ENCODE peak calls at places on chromosomes 6 and 20, in seven cellular contexts. I is cardiac fibroblast, O is HFFc6, S is astrocyte of the spinal cord, Z is lung, C is OCI-LY7, E is lower lobe of right lung. F is an unnamed sample.

GRCh38 chr6:31820051-31820389 is 4.7 kb downstream of the HSPA1A start:
- DNase-seq in Z (no peak), C (no peak), S (no peak), E (no peak), I (no peak), O (no peak), F (no peak)

GRCh38 chr6:25889877-25890853 is 16.1 kb upstream of the SLC17A3 start:
- DNase-seq in O (peak; percentile 52), Z (no peak), S (peak; percentile 14), E (no peak), C (peak; percentile 2), I (peak; percentile 67), F (no peak)

GRCh38 chr20:47379433-47380150 is 23.1 kb upstream of the ZMYND8 start:
- DNase-seq in Z (no peak), E (no peak), I (peak; percentile 95), O (peak; percentile 72), S (peak; percentile 73), C (no peak), F (no peak)

GRCh38 chr6:128339635-128340436 is 180.6 kb downstream of the PTPRK start:
- DNase-seq in C (no peak), O (no peak), Z (no peak), S (peak; percentile 27), E (no peak), I (no peak), F (no peak)

GRCh38 chr6:75202676-75203131 is 3.1 kb downstream of the COL12A1 start:
- DNase-seq in S (peak; percentile 51), I (peak; percentile 33), Z (no peak), E (no peak), C (no peak), O (no peak), F (no peak)

GRCh38 chr6:165937564-165938358 is 229.9 kb downstream of the TBXT start:
- DNase-seq in E (no peak), S (no peak), C (no peak), Z (no peak), O (no peak), I (no peak), F (no peak)

GRCh38 chr20:63498950-63499332 is at the start of gene EEF1A2:
- DNase-seq in Z (no peak), I (no peak), C (peak; percentile 37), O (no peak), S (no peak), E (no peak), F (no peak)

GRCh38 chr6:89433637-89434499 is 916 bp downstream of the ANKRD6 start:
- DNase-seq in C (peak; percentile 44), S (no peak), I (no peak), O (no peak), Z (peak; percentile 77), E (peak; percentile 54), F (peak; percentile 47)

GRCh38 chr20:57618091-57618765 is 2.0 kb downstream of the ZBP1 start:
- DNase-seq in Z (peak; percentile 28), C (peak; percentile 61), I (no peak), E (peak; percentile 39), S (no peak), O (peak; percentile 9), F (no peak)

GRCh38 chr6:15017251-15017650 is 228.6 kb upstream of the JARID2 start:
- DNase-seq in I (no peak), Z (no peak), C (no peak), S (peak; percentile 11), O (no peak), E (peak; percentile 49), F (no peak)

GRCh38 chr6:56088641-56089040 is 158.7 kb downstream of the COL21A1 start:
- DNase-seq in C (no peak), E (no peak), I (no peak), S (no peak), Z (no peak), O (no peak), F (no peak)

GRCh38 chr20:58246346-58246745 is 17.9 kb upstream of the ANKRD60 start:
- DNase-seq in Z (no peak), E (no peak), I (peak; percentile 61), C (no peak), O (no peak), S (peak; percentile 32), F (no peak)

GRCh38 chr20:38875170-38875993 is 50.8 kb upstream of the FAM83D start:
- DNase-seq in E (no peak), S (no peak), C (peak; percentile 97), I (no peak), Z (no peak), O (no peak), F (peak; percentile 83)

GRCh38 chr6:40352006-40352405 is 235.2 kb downstream of the LRFN2 start:
- DNase-seq in C (no peak), S (no peak), Z (peak; percentile 9), O (no peak), E (no peak), I (no peak), F (no peak)

GRCh38 chr20:40978761-40979160 is 49.9 kb upstream of the TOP1 start:
- DNase-seq in I (no peak), S (no peak), C (no peak), E (no peak), O (no peak), Z (peak; percentile 0), F (no peak)

GRCh38 chr6:113172531-113172966 is 684.6 kb upstream of the MARCKS start:
- DNase-seq in C (no peak), E (no peak), S (no peak), O (no peak), I (no peak), Z (no peak), F (no peak)

GRCh38 chr6:122809001-122809400 is 19.9 kb downstream of the SMPDL3A start:
- DNase-seq in Z (no peak), O (no peak), I (no peak), S (no peak), E (no peak), C (no peak), F (no peak)

DNA sequence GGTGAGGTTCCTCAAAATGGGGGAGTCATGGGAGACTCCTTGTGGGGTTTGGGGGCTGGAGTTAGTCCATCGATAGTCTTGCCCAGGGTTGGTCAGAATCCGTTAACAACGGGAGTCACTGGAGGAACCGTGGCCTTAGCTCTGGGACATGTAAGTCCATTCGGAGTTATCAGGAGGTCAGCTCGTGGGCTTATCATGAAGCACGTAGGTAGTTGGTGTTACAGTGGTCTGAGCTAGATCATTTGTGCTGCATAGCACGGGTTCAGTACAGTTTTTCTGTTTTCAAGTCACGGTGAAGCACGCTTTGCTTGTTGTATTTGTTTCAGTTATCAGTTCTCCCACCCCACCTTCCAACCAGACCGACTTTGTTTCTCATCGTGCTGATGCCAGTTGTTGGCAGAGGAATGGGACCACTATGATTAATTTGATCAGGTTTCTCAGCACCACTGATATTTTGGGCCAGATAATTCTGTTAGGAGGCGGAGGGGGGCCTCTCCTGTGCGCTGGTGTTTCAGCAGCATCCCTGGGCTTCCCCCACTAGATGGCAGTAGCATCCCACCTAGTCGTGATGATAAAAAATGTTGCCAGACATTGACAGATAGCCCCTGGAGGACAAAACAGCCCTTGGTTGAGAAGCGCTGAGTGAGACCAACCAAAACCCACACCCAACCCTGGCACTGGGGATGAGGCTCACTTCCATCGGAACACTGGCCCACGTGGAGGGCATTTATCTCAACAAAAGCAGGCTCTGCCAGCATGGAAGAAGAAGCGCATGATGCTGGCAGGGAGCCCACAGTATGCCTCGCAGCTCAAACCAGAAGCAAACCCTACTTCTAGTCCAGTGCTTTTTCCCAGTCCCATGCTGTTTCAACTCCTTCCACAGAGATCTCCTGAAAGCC is 2.2 kb upstream of the APMAP start:
- DNase-seq in C (peak; percentile 80), E (peak; percentile 68), O (peak; percentile 72), I (peak; percentile 84), S (peak; percentile 71), Z (peak; percentile 83), F (peak; percentile 78)
- TF ChIP-seq CTCF in C (peak; percentile 93), E (peak; percentile 92), O (peak; percentile 95), I (peak; percentile 92), S (peak; percentile 93), Z (peak; percentile 94), F (peak; percentile 88)

DNA sequence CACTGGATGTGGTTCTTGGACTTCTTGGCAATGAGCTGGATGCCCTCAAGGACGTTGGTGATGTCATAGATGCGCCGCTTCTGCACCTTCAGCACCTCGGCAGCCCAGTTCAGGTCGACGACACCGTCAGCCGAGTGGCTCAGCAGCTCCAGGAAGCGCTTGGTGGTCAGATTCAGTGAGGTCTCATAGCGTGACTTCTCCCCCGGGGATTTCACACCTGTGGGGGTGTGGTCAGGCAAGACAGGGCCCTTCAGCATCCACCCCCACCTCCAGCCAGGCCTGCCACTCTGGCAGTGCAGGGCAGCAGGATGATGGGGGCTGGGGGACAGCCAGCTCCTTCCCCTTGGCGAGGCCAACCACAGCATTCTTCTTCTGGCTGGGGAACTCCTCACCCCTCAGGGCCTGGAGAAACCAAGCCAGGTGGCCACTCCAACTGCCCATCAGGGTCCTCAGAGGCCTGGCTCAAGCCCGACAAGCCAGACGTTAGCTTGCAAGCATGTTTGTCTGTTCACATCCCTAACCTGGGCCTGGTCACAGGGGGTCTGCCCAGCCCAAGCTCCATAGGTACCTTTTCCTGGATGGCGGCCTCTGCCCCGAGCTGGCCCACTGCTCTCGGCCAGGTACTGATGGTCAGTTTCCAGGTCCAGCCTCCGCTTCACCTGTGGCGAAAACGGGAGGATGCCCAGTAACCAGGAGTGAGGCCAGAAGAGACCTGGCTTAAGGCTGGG is 5.7 kb upstream of the NECAB3 start:
- DNase-seq in C (peak; percentile 96), I (no peak), E (no peak), Z (no peak), S (no peak), O (no peak), F (peak; percentile 81)
- TF ChIP-seq CTCF in C (no peak), I (no peak), E (no peak), Z (no peak), S (no peak), O (no peak), F (no peak)

GRCh38 chr6:108123946-108124345 is 41.9 kb upstream of the NR2E1 start:
- DNase-seq in S (no peak), E (no peak), I (no peak), Z (no peak), C (no peak), O (no peak), F (no peak)
- TF ChIP-seq CTCF in S (no peak), E (no peak), I (no peak), Z (no peak), C (no peak), O (no peak), F (no peak)

GRCh38 chr20:59428441-59429205 is 128.2 kb downstream of the EDN3 start:
- DNase-seq in S (no peak), I (no peak), E (no peak), C (no peak), Z (no peak), O (no peak), F (no peak)
- TF ChIP-seq CTCF in S (no peak), I (no peak), E (no peak), C (peak; percentile 54), Z (no peak), O (no peak), F (no peak)

GRCh38 chr6:978937-979685 is 286.2 kb upstream of the EXOC2 start:
- DNase-seq in S (peak; percentile 30), Z (no peak), O (peak; percentile 28), C (no peak), E (no peak), I (no peak), F (no peak)
- TF ChIP-seq CTCF in S (no peak), Z (no peak), O (no peak), C (no peak), E (no peak), I (no peak), F (no peak)

F was measured in GM10248.